ENCODE peak calls at places on chromosomes 3 and 15, in eight cellular contexts. One of them, this sample, is unnamed.

GRCh38 chr3:71725279-71725991 is at the start of gene EIF4E3:
- DNase-seq in heart left ventricle: peak
- DNase-seq in GM12865: no peak
- DNase-seq in esophagus squamous epithelium: no peak
- DNase-seq in neuronal stem cell: peak
- DNase-seq in transverse colon: peak
- DNase-seq in BJ: no peak
- DNase-seq in AG09309: no peak
- DNase-seq in this sample: no peak

GRCh38 chr3:64111872-64112271 is 88.6 kb upstream of the PSMD6 start:
- DNase-seq in GM12865: no peak
- DNase-seq in neuronal stem cell: no peak
- DNase-seq in BJ: no peak
- DNase-seq in esophagus squamous epithelium: no peak
- DNase-seq in transverse colon: no peak
- DNase-seq in AG09309: no peak
- DNase-seq in heart left ventricle: no peak
- DNase-seq in this sample: no peak

GRCh38 chr15:59456114-59456513 is 18.1 kb downstream of the FAM81A start:
- DNase-seq in esophagus squamous epithelium: no peak
- DNase-seq in AG09309: no peak
- DNase-seq in BJ: no peak
- DNase-seq in heart left ventricle: no peak
- DNase-seq in neuronal stem cell: no peak
- DNase-seq in transverse colon: peak
- DNase-seq in GM12865: no peak
- DNase-seq in this sample: no peak

GRCh38 chr15:93210995-93211394 is 122.0 kb upstream of the RGMA start:
- DNase-seq in heart left ventricle: no peak
- DNase-seq in BJ: no peak
- DNase-seq in neuronal stem cell: no peak
- DNase-seq in transverse colon: no peak
- DNase-seq in GM12865: no peak
- DNase-seq in AG09309: no peak
- DNase-seq in esophagus squamous epithelium: no peak
- DNase-seq in this sample: no peak

GRCh38 chr15:40469776-40470390 is 901 bp upstream of the CHST14 start:
- DNase-seq in AG09309: no peak
- DNase-seq in heart left ventricle: no peak
- DNase-seq in BJ: no peak
- DNase-seq in GM12865: no peak
- DNase-seq in transverse colon: no peak
- DNase-seq in esophagus squamous epithelium: no peak
- DNase-seq in neuronal stem cell: no peak
- DNase-seq in this sample: no peak

GRCh38 chr3:16304065-16305010 is 39.3 kb downstream of the OXNAD1 start:
- DNase-seq in heart left ventricle: no peak
- DNase-seq in GM12865: no peak
- DNase-seq in AG09309: no peak
- DNase-seq in transverse colon: no peak
- DNase-seq in esophagus squamous epithelium: no peak
- DNase-seq in neuronal stem cell: no peak
- DNase-seq in BJ: no peak
- DNase-seq in this sample: no peak

GRCh38 chr15:91049378-91050127 is 27.2 kb upstream of the VPS33B start:
- DNase-seq in GM12865: peak
- DNase-seq in AG09309: peak
- DNase-seq in transverse colon: peak
- DNase-seq in BJ: no peak
- DNase-seq in heart left ventricle: no peak
- DNase-seq in esophagus squamous epithelium: no peak
- DNase-seq in neuronal stem cell: peak
- DNase-seq in this sample: peak

GRCh38 chr3:186566772-186567071 is 417 bp downstream of the TBCCD1 start:
- DNase-seq in GM12865: no peak
- DNase-seq in BJ: no peak
- DNase-seq in heart left ventricle: no peak
- DNase-seq in transverse colon: no peak
- DNase-seq in neuronal stem cell: peak
- DNase-seq in AG09309: no peak
- DNase-seq in esophagus squamous epithelium: no peak
- DNase-seq in this sample: no peak

GRCh38 chr15:88018865-88019626 is 237.5 kb downstream of the NTRK3 start:
- DNase-seq in GM12865: no peak
- DNase-seq in heart left ventricle: no peak
- DNase-seq in AG09309: peak
- DNase-seq in transverse colon: no peak
- DNase-seq in neuronal stem cell: no peak
- DNase-seq in esophagus squamous epithelium: no peak
- DNase-seq in BJ: peak
- DNase-seq in this sample: no peak

GRCh38 chr3:195263925-195264575 is 6.9 kb downstream of the XXYLT1 start:
- DNase-seq in esophagus squamous epithelium: no peak
- DNase-seq in AG09309: no peak
- DNase-seq in GM12865: no peak
- DNase-seq in transverse colon: no peak
- DNase-seq in BJ: no peak
- DNase-seq in neuronal stem cell: no peak
- DNase-seq in heart left ventricle: no peak
- DNase-seq in this sample: no peak

GRCh38 chr3:71425491-71426071 is 157.9 kb downstream of the FOXP1 start:
- DNase-seq in AG09309: peak
- DNase-seq in BJ: peak
- DNase-seq in transverse colon: no peak
- DNase-seq in heart left ventricle: no peak
- DNase-seq in neuronal stem cell: no peak
- DNase-seq in GM12865: no peak
- DNase-seq in esophagus squamous epithelium: no peak
- DNase-seq in this sample: peak

GRCh38 chr3:13507791-13508339 is 27.8 kb downstream of the HDAC11 start:
- DNase-seq in neuronal stem cell: no peak
- DNase-seq in BJ: no peak
- DNase-seq in transverse colon: no peak
- DNase-seq in GM12865: no peak
- DNase-seq in heart left ventricle: no peak
- DNase-seq in esophagus squamous epithelium: no peak
- DNase-seq in AG09309: no peak
- DNase-seq in this sample: no peak

GRCh38 chr15:88023956-88024355 is 232.6 kb downstream of the NTRK3 start:
- DNase-seq in esophagus squamous epithelium: no peak
- DNase-seq in heart left ventricle: no peak
- DNase-seq in neuronal stem cell: peak
- DNase-seq in transverse colon: no peak
- DNase-seq in BJ: no peak
- DNase-seq in GM12865: no peak
- DNase-seq in AG09309: no peak
- DNase-seq in this sample: no peak

GRCh38 chr15:99502182-99502581 is 63.6 kb upstream of the MEF2A start:
- DNase-seq in esophagus squamous epithelium: no peak
- DNase-seq in transverse colon: no peak
- DNase-seq in BJ: no peak
- DNase-seq in heart left ventricle: no peak
- DNase-seq in neuronal stem cell: no peak
- DNase-seq in AG09309: no peak
- DNase-seq in GM12865: peak
- DNase-seq in this sample: no peak

GRCh38 chr15:62109457-62109856 is 42.7 kb downstream of the C2CD4A start:
- DNase-seq in BJ: no peak
- DNase-seq in heart left ventricle: no peak
- DNase-seq in esophagus squamous epithelium: no peak
- DNase-seq in neuronal stem cell: no peak
- DNase-seq in GM12865: no peak
- DNase-seq in transverse colon: no peak
- DNase-seq in AG09309: no peak
- DNase-seq in this sample: no peak

GRCh38 chr15:30922469-30923311 is 19.0 kb downstream of the FAN1 start:
- DNase-seq in BJ: peak
- DNase-seq in transverse colon: peak
- DNase-seq in esophagus squamous epithelium: no peak
- DNase-seq in heart left ventricle: no peak
- DNase-seq in AG09309: no peak
- DNase-seq in GM12865: no peak
- DNase-seq in neuronal stem cell: peak
- DNase-seq in this sample: no peak

GRCh38 chr3:62368705-62369475 is 4.5 kb downstream of the FEZF2 start:
- DNase-seq in AG09309: no peak
- DNase-seq in esophagus squamous epithelium: no peak
- DNase-seq in transverse colon: no peak
- DNase-seq in GM12865: no peak
- DNase-seq in heart left ventricle: no peak
- DNase-seq in BJ: no peak
- DNase-seq in neuronal stem cell: no peak
- DNase-seq in this sample: no peak

GRCh38 chr3:146682176-146682575 is 77.0 kb upstream of the PLSCR5 start:
- DNase-seq in BJ: no peak
- DNase-seq in GM12865: no peak
- DNase-seq in transverse colon: no peak
- DNase-seq in neuronal stem cell: no peak
- DNase-seq in AG09309: no peak
- DNase-seq in esophagus squamous epithelium: no peak
- DNase-seq in heart left ventricle: no peak
- DNase-seq in this sample: no peak

GRCh38 chr3:146680602-146681001 is 75.5 kb upstream of the PLSCR5 start:
- DNase-seq in heart left ventricle: no peak
- DNase-seq in esophagus squamous epithelium: no peak
- DNase-seq in neuronal stem cell: no peak
- DNase-seq in BJ: no peak
- DNase-seq in transverse colon: no peak
- DNase-seq in AG09309: no peak
- DNase-seq in GM12865: no peak
- DNase-seq in this sample: no peak

GRCh38 chr3:146679995-146680394 is 74.8 kb upstream of the PLSCR5 start:
- DNase-seq in AG09309: no peak
- DNase-seq in transverse colon: no peak
- DNase-seq in neuronal stem cell: no peak
- DNase-seq in esophagus squamous epithelium: no peak
- DNase-seq in BJ: no peak
- DNase-seq in GM12865: no peak
- DNase-seq in heart left ventricle: no peak
- DNase-seq in this sample: no peak

GRCh38 chr3:146679191-146679590 is 74.0 kb upstream of the PLSCR5 start:
- DNase-seq in AG09309: no peak
- DNase-seq in neuronal stem cell: no peak
- DNase-seq in transverse colon: no peak
- DNase-seq in heart left ventricle: no peak
- DNase-seq in BJ: no peak
- DNase-seq in esophagus squamous epithelium: no peak
- DNase-seq in GM12865: no peak
- DNase-seq in this sample: no peak
- H3K4me3 ChIP-seq in AG09309: no peak
- H3K4me3 ChIP-seq in neuronal stem cell: no peak
- H3K4me3 ChIP-seq in transverse colon: no peak
- H3K4me3 ChIP-seq in heart left ventricle: no peak
- H3K4me3 ChIP-seq in BJ: no peak
- H3K4me3 ChIP-seq in esophagus squamous epithelium: no peak
- H3K4me3 ChIP-seq in GM12865: no peak
- H3K4me3 ChIP-seq in this sample: no peak

GRCh38 chr3:156290917-156291268 is 170.5 kb downstream of the KCNAB1 start:
- DNase-seq in AG09309: no peak
- DNase-seq in BJ: no peak
- DNase-seq in GM12865: no peak
- DNase-seq in heart left ventricle: no peak
- DNase-seq in neuronal stem cell: no peak
- DNase-seq in transverse colon: no peak
- DNase-seq in esophagus squamous epithelium: no peak
- DNase-seq in this sample: no peak

GRCh38 chr3:156285626-156286025 is 165.2 kb downstream of the KCNAB1 start:
- DNase-seq in heart left ventricle: no peak
- DNase-seq in transverse colon: no peak
- DNase-seq in esophagus squamous epithelium: no peak
- DNase-seq in neuronal stem cell: no peak
- DNase-seq in GM12865: no peak
- DNase-seq in BJ: no peak
- DNase-seq in AG09309: no peak
- DNase-seq in this sample: no peak

GRCh38 chr3:156293566-156293965 is 173.2 kb downstream of the KCNAB1 start:
- DNase-seq in transverse colon: no peak
- DNase-seq in AG09309: no peak
- DNase-seq in neuronal stem cell: no peak
- DNase-seq in GM12865: no peak
- DNase-seq in esophagus squamous epithelium: no peak
- DNase-seq in heart left ventricle: no peak
- DNase-seq in BJ: no peak
- DNase-seq in this sample: no peak

GRCh38 chr3:156291269-156292123 is 171.1 kb downstream of the KCNAB1 start:
- DNase-seq in neuronal stem cell: peak
- DNase-seq in transverse colon: no peak
- DNase-seq in esophagus squamous epithelium: no peak
- DNase-seq in heart left ventricle: peak
- DNase-seq in AG09309: no peak
- DNase-seq in BJ: no peak
- DNase-seq in GM12865: no peak
- DNase-seq in this sample: no peak
- H3K4me3 ChIP-seq in neuronal stem cell: no peak
- H3K4me3 ChIP-seq in transverse colon: peak
- H3K4me3 ChIP-seq in esophagus squamous epithelium: peak
- H3K4me3 ChIP-seq in heart left ventricle: peak
- H3K4me3 ChIP-seq in AG09309: peak
- H3K4me3 ChIP-seq in BJ: peak
- H3K4me3 ChIP-seq in GM12865: no peak
- H3K4me3 ChIP-seq in this sample: peak

GRCh38 chr3:53252105-53252946 is 3.5 kb downstream of the TKT start:
- DNase-seq in heart left ventricle: peak
- DNase-seq in BJ: no peak
- DNase-seq in neuronal stem cell: no peak
- DNase-seq in GM12865: no peak
- DNase-seq in transverse colon: no peak
- DNase-seq in AG09309: no peak
- DNase-seq in esophagus squamous epithelium: no peak
- DNase-seq in this sample: no peak
- H3K4me3 ChIP-seq in heart left ventricle: no peak
- H3K4me3 ChIP-seq in BJ: no peak
- H3K4me3 ChIP-seq in neuronal stem cell: no peak
- H3K4me3 ChIP-seq in GM12865: no peak
- H3K4me3 ChIP-seq in transverse colon: no peak
- H3K4me3 ChIP-seq in AG09309: no peak
- H3K4me3 ChIP-seq in esophagus squamous epithelium: peak
- H3K4me3 ChIP-seq in this sample: peak

GRCh38 chr15:70857547-70858265 is 3.7 kb upstream of the LARP6 start:
- DNase-seq in AG09309: no peak
- DNase-seq in GM12865: no peak
- DNase-seq in esophagus squamous epithelium: no peak
- DNase-seq in transverse colon: no peak
- DNase-seq in heart left ventricle: no peak
- DNase-seq in BJ: no peak
- DNase-seq in neuronal stem cell: no peak
- DNase-seq in this sample: no peak

GRCh38 chr15:70856884-70857546 is 3.1 kb upstream of the LARP6 start:
- DNase-seq in transverse colon: peak
- DNase-seq in GM12865: no peak
- DNase-seq in AG09309: peak
- DNase-seq in heart left ventricle: peak
- DNase-seq in neuronal stem cell: no peak
- DNase-seq in BJ: peak
- DNase-seq in esophagus squamous epithelium: no peak
- DNase-seq in this sample: peak

GRCh38 chr15:70854669-70854976 is 666 bp upstream of the LARP6 start:
- DNase-seq in heart left ventricle: no peak
- DNase-seq in GM12865: peak
- DNase-seq in BJ: no peak
- DNase-seq in neuronal stem cell: peak
- DNase-seq in transverse colon: no peak
- DNase-seq in AG09309: no peak
- DNase-seq in esophagus squamous epithelium: no peak
- DNase-seq in this sample: no peak

GRCh38 chr15:70855764-70856163 is 1.8 kb upstream of the LARP6 start:
- DNase-seq in neuronal stem cell: no peak
- DNase-seq in BJ: no peak
- DNase-seq in esophagus squamous epithelium: no peak
- DNase-seq in transverse colon: no peak
- DNase-seq in GM12865: peak
- DNase-seq in heart left ventricle: no peak
- DNase-seq in AG09309: no peak
- DNase-seq in this sample: no peak

GRCh38 chr15:70856177-70856883 is 2.4 kb upstream of the LARP6 start:
- DNase-seq in transverse colon: no peak
- DNase-seq in BJ: no peak
- DNase-seq in GM12865: no peak
- DNase-seq in AG09309: no peak
- DNase-seq in heart left ventricle: no peak
- DNase-seq in esophagus squamous epithelium: no peak
- DNase-seq in neuronal stem cell: no peak
- DNase-seq in this sample: no peak
- H3K4me3 ChIP-seq in transverse colon: no peak
- H3K4me3 ChIP-seq in BJ: no peak
- H3K4me3 ChIP-seq in GM12865: no peak
- H3K4me3 ChIP-seq in AG09309: no peak
- H3K4me3 ChIP-seq in heart left ventricle: no peak
- H3K4me3 ChIP-seq in esophagus squamous epithelium: peak
- H3K4me3 ChIP-seq in neuronal stem cell: no peak
- H3K4me3 ChIP-seq in this sample: peak